ENCODE peak calls at places on chromosomes 13 and 19, in four cellular contexts. One of them, this sample, is unnamed.

GRCh38 chr13:67392014-67392413 is 161.9 kb upstream of the PCDH9 start:
- DNase-seq in endothelial cell of umbilical vein: no peak
- DNase-seq in SK-N-SH: no peak
- DNase-seq in fibroblast of lung: no peak
- DNase-seq in this sample: no peak

GRCh38 chr13:107289540-107289939 is 721.6 kb upstream of the ARGLU1 start:
- DNase-seq in endothelial cell of umbilical vein: no peak
- DNase-seq in SK-N-SH: no peak
- DNase-seq in fibroblast of lung: no peak
- DNase-seq in this sample: peak; percentile 87

GRCh38 chr13:26679945-26680516 is 80.6 kb downstream of the GPR12 start:
- DNase-seq in endothelial cell of umbilical vein: no peak
- DNase-seq in SK-N-SH: no peak
- DNase-seq in fibroblast of lung: peak; percentile 12
- DNase-seq in this sample: no peak

GRCh38 chr19:3817761-3818160 is 31.6 kb upstream of the MATK start:
- DNase-seq in endothelial cell of umbilical vein: no peak
- DNase-seq in SK-N-SH: no peak
- DNase-seq in fibroblast of lung: no peak
- DNase-seq in this sample: no peak

GRCh38 chr19:3618144-3618810 is 8.3 kb downstream of the CACTIN start:
- DNase-seq in endothelial cell of umbilical vein: peak; percentile 38
- DNase-seq in SK-N-SH: peak; percentile 98
- DNase-seq in fibroblast of lung: peak; percentile 63
- DNase-seq in this sample: peak; percentile 82

GRCh38 chr19:48249502-48250014 is 6.2 kb downstream of the CARD8 start:
- DNase-seq in endothelial cell of umbilical vein: peak; percentile 97
- DNase-seq in SK-N-SH: no peak
- DNase-seq in fibroblast of lung: no peak
- DNase-seq in this sample: no peak

GRCh38 chr13:53161231-53161630 is 132.6 kb downstream of the OLFM4 start:
- DNase-seq in endothelial cell of umbilical vein: no peak
- DNase-seq in SK-N-SH: no peak
- DNase-seq in fibroblast of lung: no peak
- DNase-seq in this sample: no peak

GRCh38 chr13:97911311-97912138 is 42.0 kb upstream of the IPO5 start:
- DNase-seq in endothelial cell of umbilical vein: peak; percentile 14
- DNase-seq in SK-N-SH: peak; percentile 14
- DNase-seq in fibroblast of lung: no peak
- DNase-seq in this sample: peak; percentile 77

GRCh38 chr13:42615691-42616090 is 41.7 kb downstream of the TNFSF11 start:
- DNase-seq in endothelial cell of umbilical vein: no peak
- DNase-seq in SK-N-SH: no peak
- DNase-seq in fibroblast of lung: peak; percentile 47
- DNase-seq in this sample: no peak

GRCh38 chr19:18417250-18418033 is 1.8 kb upstream of the SSBP4 start:
- DNase-seq in endothelial cell of umbilical vein: peak; percentile 85
- DNase-seq in SK-N-SH: peak; percentile 91
- DNase-seq in fibroblast of lung: peak; percentile 83
- DNase-seq in this sample: peak; percentile 82

GRCh38 chr13:32413284-32413683 is 14.6 kb downstream of the N4BP2L1 start:
- DNase-seq in endothelial cell of umbilical vein: no peak
- DNase-seq in SK-N-SH: no peak
- DNase-seq in fibroblast of lung: no peak
- DNase-seq in this sample: no peak

GRCh38 chr13:33348366-33348765 is 62.8 kb upstream of the STARD13 start:
- DNase-seq in endothelial cell of umbilical vein: no peak
- DNase-seq in SK-N-SH: no peak
- DNase-seq in fibroblast of lung: peak; percentile 79
- DNase-seq in this sample: peak; percentile 48

GRCh38 chr13:106484755-106485193 is 50.7 kb downstream of the EFNB2 start:
- DNase-seq in endothelial cell of umbilical vein: no peak
- DNase-seq in SK-N-SH: no peak
- DNase-seq in fibroblast of lung: peak; percentile 65
- DNase-seq in this sample: no peak

GRCh38 chr19:53927745-53928144 is 18.7 kb downstream of the CACNG7 start:
- DNase-seq in endothelial cell of umbilical vein: peak; percentile 51
- DNase-seq in SK-N-SH: no peak
- DNase-seq in fibroblast of lung: peak; percentile 62
- DNase-seq in this sample: peak; percentile 68

GRCh38 chr13:48776396-48776795 is 122.7 kb downstream of the CYSLTR2 start:
- DNase-seq in endothelial cell of umbilical vein: no peak
- DNase-seq in SK-N-SH: no peak
- DNase-seq in fibroblast of lung: peak; percentile 67
- DNase-seq in this sample: peak; percentile 40

GRCh38 chr13:51501096-51501495 is 48.3 kb upstream of the INTS6 start:
- DNase-seq in endothelial cell of umbilical vein: no peak
- DNase-seq in SK-N-SH: no peak
- DNase-seq in fibroblast of lung: peak; percentile 33
- DNase-seq in this sample: peak; percentile 23

GRCh38 chr19:5091576-5092215 is 122.8 kb downstream of the KDM4B start:
- DNase-seq in endothelial cell of umbilical vein: no peak
- DNase-seq in SK-N-SH: no peak
- DNase-seq in fibroblast of lung: no peak
- DNase-seq in this sample: peak; percentile 10

GRCh38 chr19:43763473-43763939 is 8.7 kb upstream of the SMG9 start:
- DNase-seq in endothelial cell of umbilical vein: peak; percentile 27
- DNase-seq in SK-N-SH: no peak
- DNase-seq in fibroblast of lung: no peak
- DNase-seq in this sample: peak; percentile 79

GRCh38 chr19:13781547-13781946 is 7.3 kb downstream of the C19orf53 start:
- DNase-seq in endothelial cell of umbilical vein: peak; percentile 91
- DNase-seq in SK-N-SH: peak; percentile 86
- DNase-seq in fibroblast of lung: peak; percentile 75
- DNase-seq in this sample: peak; percentile 96

GRCh38 chr13:46684287-46685001 is 112.5 kb downstream of the ESD start:
- DNase-seq in endothelial cell of umbilical vein: peak; percentile 28
- DNase-seq in SK-N-SH: no peak
- DNase-seq in fibroblast of lung: peak; percentile 20
- DNase-seq in this sample: no peak

GRCh38 chr13:37313383-37313782 is 207.9 kb upstream of the CSNK1A1L start:
- DNase-seq in endothelial cell of umbilical vein: no peak
- DNase-seq in SK-N-SH: no peak
- DNase-seq in fibroblast of lung: peak; percentile 91
- DNase-seq in this sample: peak; percentile 90

GRCh38 chr13:63198076-63198475 is 1782.4 kb upstream of the PCDH20 start:
- DNase-seq in endothelial cell of umbilical vein: no peak
- DNase-seq in SK-N-SH: no peak
- DNase-seq in fibroblast of lung: peak; percentile 29
- DNase-seq in this sample: peak; percentile 5

GRCh38 chr19:41309225-41310030 is 544 bp upstream of the CCDC97 start:
- DNase-seq in endothelial cell of umbilical vein: peak; percentile 33
- DNase-seq in SK-N-SH: no peak
- DNase-seq in fibroblast of lung: peak; percentile 20
- DNase-seq in this sample: peak; percentile 64

GRCh38 chr13:26881154-26881553 is 120.6 kb upstream of the GPR12 start:
- DNase-seq in endothelial cell of umbilical vein: no peak
- DNase-seq in SK-N-SH: peak; percentile 56
- DNase-seq in fibroblast of lung: peak; percentile 2
- DNase-seq in this sample: peak; percentile 28

GRCh38 chr13:112762690-112763080 is 72.8 kb downstream of the ATP11A start:
- DNase-seq in endothelial cell of umbilical vein: no peak
- DNase-seq in SK-N-SH: no peak
- DNase-seq in fibroblast of lung: no peak
- DNase-seq in this sample: no peak

GRCh38 chr13:58592052-58592451 is 960.5 kb downstream of the PCDH17 start:
- DNase-seq in endothelial cell of umbilical vein: no peak
- DNase-seq in SK-N-SH: no peak
- DNase-seq in fibroblast of lung: no peak
- DNase-seq in this sample: no peak

GRCh38 chr19:39508629-39509028 is 6.3 kb upstream of the SELENOV start:
- DNase-seq in endothelial cell of umbilical vein: no peak
- DNase-seq in SK-N-SH: no peak
- DNase-seq in fibroblast of lung: no peak
- DNase-seq in this sample: no peak

DNA sequence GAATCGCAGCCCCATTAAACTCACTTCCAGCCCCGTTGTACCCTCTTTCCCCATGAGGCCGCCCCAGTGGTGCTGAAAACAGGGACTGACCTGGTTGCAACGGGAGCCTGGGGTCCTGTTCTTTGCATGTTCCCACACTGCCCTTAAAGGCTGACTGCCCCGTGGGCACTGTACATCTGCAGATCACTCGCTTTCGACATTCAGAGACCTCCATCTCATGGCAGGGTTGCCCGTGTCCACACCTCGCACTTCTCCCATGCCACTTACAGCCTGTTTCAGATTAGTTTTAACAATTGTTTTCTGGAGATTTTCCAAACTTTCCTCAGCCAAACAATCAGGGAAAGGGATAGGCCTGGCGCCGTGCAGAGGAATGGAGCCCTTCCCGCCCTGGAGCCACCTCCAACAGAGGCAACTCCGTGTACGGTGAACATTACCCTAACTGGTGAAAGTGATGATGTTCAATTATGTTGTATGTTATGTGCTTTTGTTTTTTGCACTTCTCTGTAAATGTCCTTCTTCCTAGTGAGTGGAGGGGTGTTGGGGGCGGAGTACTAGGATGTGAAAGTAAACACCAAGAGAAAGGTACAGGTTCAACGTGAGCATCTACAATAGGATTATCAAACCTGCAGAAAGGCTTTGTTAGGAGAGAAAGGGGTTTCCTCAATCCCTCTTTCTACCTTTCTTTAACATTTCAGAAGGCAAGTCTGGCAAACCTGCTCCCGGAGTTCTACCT is 262.8 kb downstream of the FOXO1 start:
- DNase-seq in endothelial cell of umbilical vein: no peak
- DNase-seq in SK-N-SH: no peak
- DNase-seq in fibroblast of lung: no peak
- DNase-seq in this sample: no peak
- H3K4me2 ChIP-seq in endothelial cell of umbilical vein: peak overlapping the region; percentile 60
- H3K4me2 ChIP-seq in SK-N-SH: no peak overlapping the region
- H3K4me2 ChIP-seq in fibroblast of lung: no peak overlapping the region
- H3K4me2 ChIP-seq in this sample: no peak overlapping the region

DNA sequence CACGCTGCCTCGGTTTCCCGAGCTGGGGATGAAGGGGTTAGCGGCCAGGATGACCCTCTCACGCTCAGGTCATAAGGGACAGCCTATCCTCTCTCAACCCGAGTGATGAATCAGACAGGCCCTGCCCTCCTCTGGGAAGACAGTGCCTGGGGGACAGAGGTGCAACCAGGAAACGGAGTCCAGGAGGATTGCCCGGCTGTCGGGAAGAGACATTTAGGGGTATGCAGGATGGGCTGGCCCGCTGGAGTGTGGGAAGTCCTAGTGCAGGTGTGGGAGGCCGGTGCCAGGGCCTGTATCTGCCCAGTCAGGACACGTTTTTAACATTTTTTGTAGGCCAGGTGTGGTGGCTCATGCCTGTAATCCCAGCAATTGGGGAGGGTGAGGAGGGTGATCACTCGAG is 8.3 kb downstream of the LSM7 start:
- DNase-seq in endothelial cell of umbilical vein: no peak
- DNase-seq in SK-N-SH: no peak
- DNase-seq in fibroblast of lung: no peak
- DNase-seq in this sample: no peak
- H3K4me2 ChIP-seq in endothelial cell of umbilical vein: no peak overlapping the region
- H3K4me2 ChIP-seq in SK-N-SH: no peak overlapping the region
- H3K4me2 ChIP-seq in fibroblast of lung: no peak overlapping the region
- H3K4me2 ChIP-seq in this sample: no peak overlapping the region

GRCh38 chr13:78655906-78656305 is 3.0 kb downstream of the OBI1 start:
- DNase-seq in endothelial cell of umbilical vein: peak; percentile 79
- DNase-seq in SK-N-SH: no peak
- DNase-seq in fibroblast of lung: no peak
- DNase-seq in this sample: no peak

GRCh38 chr13:78652651-78653050 is 6.3 kb downstream of the OBI1 start:
- DNase-seq in endothelial cell of umbilical vein: no peak
- DNase-seq in SK-N-SH: no peak
- DNase-seq in fibroblast of lung: no peak
- DNase-seq in this sample: no peak

GRCh38 chr13:78650725-78651083 is 8.3 kb downstream of the OBI1 start:
- DNase-seq in endothelial cell of umbilical vein: no peak
- DNase-seq in SK-N-SH: no peak
- DNase-seq in fibroblast of lung: no peak
- DNase-seq in this sample: peak; percentile 3

GRCh38 chr13:78655007-78655406 is 3.9 kb downstream of the OBI1 start:
- DNase-seq in endothelial cell of umbilical vein: no peak
- DNase-seq in SK-N-SH: no peak
- DNase-seq in fibroblast of lung: no peak
- DNase-seq in this sample: no peak

GRCh38 chr13:78649997-78650724 is 8.8 kb downstream of the OBI1 start:
- DNase-seq in endothelial cell of umbilical vein: peak; percentile 69
- DNase-seq in SK-N-SH: no peak
- DNase-seq in fibroblast of lung: no peak
- DNase-seq in this sample: no peak
- H3K4me2 ChIP-seq in endothelial cell of umbilical vein: peak overlapping the region; percentile 58
- H3K4me2 ChIP-seq in SK-N-SH: no peak overlapping the region
- H3K4me2 ChIP-seq in fibroblast of lung: no peak overlapping the region
- H3K4me2 ChIP-seq in this sample: no peak overlapping the region

GRCh38 chr13:111516712-111517640 is 196.5 kb downstream of the TEX29 start:
- DNase-seq in endothelial cell of umbilical vein: no peak
- DNase-seq in SK-N-SH: no peak
- DNase-seq in fibroblast of lung: no peak
- DNase-seq in this sample: no peak
- H3K4me2 ChIP-seq in endothelial cell of umbilical vein: no peak overlapping the region
- H3K4me2 ChIP-seq in SK-N-SH: peak overlapping the region; percentile 76
- H3K4me2 ChIP-seq in fibroblast of lung: no peak overlapping the region
- H3K4me2 ChIP-seq in this sample: no peak overlapping the region

GRCh38 chr13:99692854-99693253 is 191.6 kb downstream of the TM9SF2 start:
- DNase-seq in endothelial cell of umbilical vein: no peak
- DNase-seq in SK-N-SH: no peak
- DNase-seq in fibroblast of lung: no peak
- DNase-seq in this sample: no peak
- H3K4me2 ChIP-seq in endothelial cell of umbilical vein: no peak overlapping the region
- H3K4me2 ChIP-seq in SK-N-SH: no peak overlapping the region
- H3K4me2 ChIP-seq in fibroblast of lung: no peak overlapping the region
- H3K4me2 ChIP-seq in this sample: no peak overlapping the region

DNA sequence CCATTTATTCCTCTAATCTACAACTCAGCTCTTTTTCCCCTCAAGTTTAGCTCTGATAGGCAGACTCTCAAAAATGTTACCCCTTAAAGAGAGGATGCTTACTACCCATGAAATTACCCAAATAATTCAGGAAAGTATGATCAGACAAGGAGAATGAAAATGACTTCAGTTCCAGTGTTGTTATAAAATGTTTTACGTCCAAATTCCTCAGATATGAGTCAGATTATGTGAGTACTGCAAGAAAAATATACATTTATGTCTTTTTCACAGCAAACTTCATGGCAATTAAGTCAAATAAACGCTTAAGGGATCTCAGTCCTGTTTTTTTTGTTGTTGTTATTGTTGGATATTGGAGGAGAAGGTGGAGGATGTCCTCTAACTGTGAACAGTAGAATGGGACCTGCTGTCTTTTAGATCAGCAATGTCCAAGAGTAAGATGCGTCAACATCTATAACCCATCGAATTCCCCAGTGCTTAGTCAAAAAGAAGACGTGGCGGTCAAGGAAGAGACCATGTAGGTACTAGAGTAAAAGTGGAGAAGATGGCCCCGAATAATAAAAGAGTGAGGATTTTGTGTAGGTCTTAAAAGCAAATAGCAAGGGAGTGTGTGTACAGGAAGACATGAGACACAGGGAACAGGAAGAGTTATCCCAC is 215.4 kb upstream of the IRS2 start:
- DNase-seq in endothelial cell of umbilical vein: no peak
- DNase-seq in SK-N-SH: no peak
- DNase-seq in fibroblast of lung: peak; percentile 84
- DNase-seq in this sample: peak; percentile 76
- H3K4me2 ChIP-seq in endothelial cell of umbilical vein: no peak overlapping the region
- H3K4me2 ChIP-seq in SK-N-SH: peak overlapping the region; percentile 21
- H3K4me2 ChIP-seq in fibroblast of lung: peak overlapping the region; percentile 20
- H3K4me2 ChIP-seq in this sample: peak overlapping the region; percentile 58

This sample was measured in GM23248.